ENCODE peak calls at places on chromosomes 3 and 15, in five cellular contexts. One of them, this sample, is unnamed.

GRCh38 chr15:69031013-69032001 is 16.8 kb downstream of the NOX5 start:
- DNase-seq in iPS DF 6.9: peak; percentile 55
- DNase-seq in choroid plexus epithelial cell: peak; percentile 62
- DNase-seq in thoracic aorta: no peak
- DNase-seq in MM.1S: no peak
- DNase-seq in this sample: no peak

GRCh38 chr3:123025642-123026521 is 1.7 kb downstream of the SEMA5B start:
- DNase-seq in thoracic aorta: no peak
- DNase-seq in MM.1S: no peak
- DNase-seq in iPS DF 6.9: no peak
- DNase-seq in choroid plexus epithelial cell: no peak
- DNase-seq in this sample: no peak

GRCh38 chr3:155602307-155602706 is 142.6 kb downstream of the PLCH1 start:
- DNase-seq in choroid plexus epithelial cell: no peak
- DNase-seq in iPS DF 6.9: no peak
- DNase-seq in thoracic aorta: no peak
- DNase-seq in MM.1S: no peak
- DNase-seq in this sample: no peak

GRCh38 chr15:50744601-50745000 is 20.9 kb downstream of the SPPL2A start:
- DNase-seq in thoracic aorta: no peak
- DNase-seq in iPS DF 6.9: no peak
- DNase-seq in choroid plexus epithelial cell: peak; percentile 54
- DNase-seq in MM.1S: no peak
- DNase-seq in this sample: no peak

GRCh38 chr15:99708563-99708962 is 24.7 kb downstream of the LYSMD4 start:
- DNase-seq in choroid plexus epithelial cell: peak; percentile 92
- DNase-seq in thoracic aorta: peak; percentile 69
- DNase-seq in iPS DF 6.9: no peak
- DNase-seq in MM.1S: no peak
- DNase-seq in this sample: no peak

GRCh38 chr15:52673734-52674133 is 5.5 kb downstream of the ATOSA start:
- DNase-seq in choroid plexus epithelial cell: no peak
- DNase-seq in thoracic aorta: no peak
- DNase-seq in iPS DF 6.9: no peak
- DNase-seq in MM.1S: peak; percentile 39
- DNase-seq in this sample: no peak

GRCh38 chr3:89212614-89213013 is 105.2 kb downstream of the EPHA3 start:
- DNase-seq in thoracic aorta: no peak
- DNase-seq in choroid plexus epithelial cell: peak; percentile 8
- DNase-seq in MM.1S: no peak
- DNase-seq in iPS DF 6.9: no peak
- DNase-seq in this sample: no peak

GRCh38 chr3:194671511-194671899 is 486 bp downstream of the LSG1 start:
- DNase-seq in thoracic aorta: no peak
- DNase-seq in iPS DF 6.9: no peak
- DNase-seq in MM.1S: peak; percentile 72
- DNase-seq in choroid plexus epithelial cell: peak; percentile 73
- DNase-seq in this sample: peak; percentile 40

GRCh38 chr15:71743861-71744382 is 66.4 kb upstream of the NR2E3 start:
- DNase-seq in MM.1S: peak; percentile 48
- DNase-seq in thoracic aorta: no peak
- DNase-seq in iPS DF 6.9: no peak
- DNase-seq in choroid plexus epithelial cell: peak; percentile 82
- DNase-seq in this sample: peak; percentile 45

GRCh38 chr15:74335396-74335795 is 32.0 kb downstream of the CYP11A1 start:
- DNase-seq in thoracic aorta: no peak
- DNase-seq in iPS DF 6.9: no peak
- DNase-seq in MM.1S: no peak
- DNase-seq in choroid plexus epithelial cell: no peak
- DNase-seq in this sample: no peak

GRCh38 chr3:126540342-126540849 is 16.4 kb downstream of the CHST13 start:
- DNase-seq in iPS DF 6.9: no peak
- DNase-seq in MM.1S: no peak
- DNase-seq in thoracic aorta: peak; percentile 29
- DNase-seq in choroid plexus epithelial cell: peak; percentile 81
- DNase-seq in this sample: peak; percentile 14

GRCh38 chr15:60448668-60449360 is 30.1 kb downstream of the ICE2 start:
- DNase-seq in choroid plexus epithelial cell: no peak
- DNase-seq in thoracic aorta: no peak
- DNase-seq in MM.1S: no peak
- DNase-seq in iPS DF 6.9: no peak
- DNase-seq in this sample: no peak

GRCh38 chr3:149832086-149832485 is 19.1 kb downstream of the RNF13 start:
- DNase-seq in iPS DF 6.9: no peak
- DNase-seq in choroid plexus epithelial cell: peak; percentile 36
- DNase-seq in MM.1S: no peak
- DNase-seq in thoracic aorta: no peak
- DNase-seq in this sample: no peak

DNA sequence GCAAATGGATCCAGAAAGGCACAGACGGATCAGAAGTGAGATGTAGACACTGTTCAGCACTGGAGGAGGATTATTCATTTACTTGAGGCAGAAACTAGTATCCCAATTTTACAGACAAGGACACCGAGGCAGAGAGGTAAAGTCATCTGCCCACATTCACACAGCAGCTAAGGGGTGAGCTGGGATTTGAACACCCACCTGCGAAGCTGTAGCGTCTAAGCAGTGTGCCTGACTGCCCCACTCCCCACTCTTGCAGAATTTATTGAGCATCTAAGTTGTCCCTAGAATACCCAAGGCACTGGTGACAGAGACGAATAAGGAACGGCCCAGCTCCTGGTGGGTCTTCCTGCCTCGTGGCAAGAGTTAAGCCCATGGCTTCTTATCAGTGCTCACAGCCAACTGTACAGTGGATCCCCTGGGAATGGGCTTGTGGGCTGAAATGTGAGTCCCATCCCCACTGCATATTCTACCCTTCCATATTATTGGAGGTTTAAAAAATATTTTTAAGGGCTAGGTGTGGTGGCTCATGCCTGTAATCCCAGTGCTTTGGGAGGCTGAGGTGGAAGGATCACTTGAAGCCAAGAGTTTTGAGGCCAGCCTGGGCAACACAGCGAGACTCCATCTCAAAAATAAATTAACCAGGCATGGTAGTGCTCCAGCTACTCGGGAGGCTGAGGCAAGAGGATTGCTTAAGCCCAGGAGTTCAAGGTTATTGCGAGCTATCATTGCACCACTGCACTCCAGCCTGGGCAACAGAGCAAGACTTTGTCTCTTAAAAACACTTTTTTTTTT is 77.6 kb downstream of the IQSEC1 start:
- DNase-seq in thoracic aorta: no peak
- DNase-seq in choroid plexus epithelial cell: no peak
- DNase-seq in iPS DF 6.9: no peak
- DNase-seq in MM.1S: no peak
- DNase-seq in this sample: no peak
- H3K4me3 ChIP-seq in thoracic aorta: peak overlapping the region; percentile 93
- H3K4me3 ChIP-seq in choroid plexus epithelial cell: no peak overlapping the region
- H3K4me3 ChIP-seq in iPS DF 6.9: no peak overlapping the region
- H3K4me3 ChIP-seq in MM.1S: peak overlapping the region; percentile 31
- H3K4me3 ChIP-seq in this sample: peak overlapping the region; percentile 81

GRCh38 chr15:91264651-91265351 is 164.7 kb downstream of the SV2B start:
- DNase-seq in thoracic aorta: no peak
- DNase-seq in MM.1S: no peak
- DNase-seq in iPS DF 6.9: no peak
- DNase-seq in choroid plexus epithelial cell: no peak
- DNase-seq in this sample: no peak

GRCh38 chr15:91268510-91268909 is 168.5 kb downstream of the SV2B start:
- DNase-seq in choroid plexus epithelial cell: no peak
- DNase-seq in MM.1S: peak; percentile 27
- DNase-seq in thoracic aorta: no peak
- DNase-seq in iPS DF 6.9: no peak
- DNase-seq in this sample: no peak

GRCh38 chr15:91265431-91265940 is 165.4 kb downstream of the SV2B start:
- DNase-seq in iPS DF 6.9: no peak
- DNase-seq in MM.1S: no peak
- DNase-seq in choroid plexus epithelial cell: no peak
- DNase-seq in thoracic aorta: no peak
- DNase-seq in this sample: no peak

GRCh38 chr15:91261345-91261744 is 161.3 kb downstream of the SV2B start:
- DNase-seq in MM.1S: no peak
- DNase-seq in thoracic aorta: no peak
- DNase-seq in iPS DF 6.9: no peak
- DNase-seq in choroid plexus epithelial cell: no peak
- DNase-seq in this sample: no peak

GRCh38 chr15:91263632-91264477 is 163.8 kb downstream of the SV2B start:
- DNase-seq in MM.1S: no peak
- DNase-seq in thoracic aorta: no peak
- DNase-seq in iPS DF 6.9: no peak
- DNase-seq in choroid plexus epithelial cell: no peak
- DNase-seq in this sample: no peak
- H3K4me3 ChIP-seq in MM.1S: no peak overlapping the region
- H3K4me3 ChIP-seq in thoracic aorta: peak overlapping the region; percentile 58
- H3K4me3 ChIP-seq in iPS DF 6.9: no peak overlapping the region
- H3K4me3 ChIP-seq in choroid plexus epithelial cell: no peak overlapping the region
- H3K4me3 ChIP-seq in this sample: no peak overlapping the region

DNA sequence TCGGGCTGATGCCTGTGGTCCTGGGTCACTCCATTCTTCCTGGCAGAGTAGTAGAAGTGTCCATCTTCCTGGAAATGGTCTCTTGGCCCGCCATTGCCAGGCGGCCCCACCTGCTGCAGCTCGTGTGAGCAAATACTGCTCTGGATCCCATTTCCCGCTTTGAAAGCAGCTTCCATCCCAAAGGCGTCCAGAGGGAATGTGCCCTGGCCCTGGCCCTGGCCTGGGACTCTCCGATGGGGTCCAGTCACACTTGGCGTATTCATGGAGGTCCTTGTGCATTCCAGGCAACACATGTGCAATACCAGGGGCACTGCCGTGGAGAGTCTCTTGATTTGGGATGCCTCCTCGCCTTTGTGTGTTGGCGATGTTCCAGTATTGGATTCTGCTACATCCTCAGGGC is 111.1 kb downstream of the SNRPN start:
- DNase-seq in MM.1S: no peak
- DNase-seq in choroid plexus epithelial cell: no peak
- DNase-seq in thoracic aorta: no peak
- DNase-seq in iPS DF 6.9: no peak
- DNase-seq in this sample: no peak
- H3K4me3 ChIP-seq in MM.1S: no peak overlapping the region
- H3K4me3 ChIP-seq in choroid plexus epithelial cell: no peak overlapping the region
- H3K4me3 ChIP-seq in thoracic aorta: peak overlapping the region; percentile 19
- H3K4me3 ChIP-seq in iPS DF 6.9: no peak overlapping the region
- H3K4me3 ChIP-seq in this sample: no peak overlapping the region

DNA sequence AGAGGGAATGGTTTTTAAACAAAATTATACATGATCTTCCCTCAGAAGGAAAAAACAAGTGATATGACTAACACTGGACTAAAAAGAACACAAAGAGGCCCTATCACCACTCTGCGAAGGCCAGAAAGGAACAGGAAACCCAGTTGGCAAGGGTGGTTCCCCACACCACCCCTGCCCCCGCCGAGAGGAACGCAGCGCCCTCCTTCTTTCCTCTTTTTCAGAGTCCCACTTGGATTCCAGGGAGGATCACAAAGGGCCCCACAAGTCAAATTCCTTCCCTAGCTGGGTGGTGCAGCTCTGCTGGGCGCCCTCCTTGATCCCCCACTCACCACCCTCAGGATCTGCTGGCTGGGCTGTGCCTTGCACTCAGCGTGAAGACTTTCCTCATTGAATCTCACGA is 29.8 kb downstream of the PLA1A start:
- DNase-seq in choroid plexus epithelial cell: no peak
- DNase-seq in thoracic aorta: no peak
- DNase-seq in MM.1S: no peak
- DNase-seq in iPS DF 6.9: no peak
- DNase-seq in this sample: no peak
- H3K4me3 ChIP-seq in choroid plexus epithelial cell: no peak overlapping the region
- H3K4me3 ChIP-seq in thoracic aorta: no peak overlapping the region
- H3K4me3 ChIP-seq in MM.1S: no peak overlapping the region
- H3K4me3 ChIP-seq in iPS DF 6.9: no peak overlapping the region
- H3K4me3 ChIP-seq in this sample: no peak overlapping the region

GRCh38 chr15:48596841-48597240 is 48.7 kb downstream of the FBN1 start:
- DNase-seq in iPS DF 6.9: no peak
- DNase-seq in MM.1S: no peak
- DNase-seq in choroid plexus epithelial cell: no peak
- DNase-seq in thoracic aorta: no peak
- DNase-seq in this sample: no peak

GRCh38 chr15:48592221-48592731 is 53.2 kb downstream of the FBN1 start:
- DNase-seq in choroid plexus epithelial cell: peak; percentile 99
- DNase-seq in thoracic aorta: no peak
- DNase-seq in MM.1S: no peak
- DNase-seq in iPS DF 6.9: no peak
- DNase-seq in this sample: peak; percentile 63

GRCh38 chr15:48595988-48596387 is 49.5 kb downstream of the FBN1 start:
- DNase-seq in iPS DF 6.9: no peak
- DNase-seq in choroid plexus epithelial cell: no peak
- DNase-seq in thoracic aorta: no peak
- DNase-seq in MM.1S: no peak
- DNase-seq in this sample: no peak

GRCh38 chr15:48592929-48593328 is 52.6 kb downstream of the FBN1 start:
- DNase-seq in thoracic aorta: no peak
- DNase-seq in choroid plexus epithelial cell: no peak
- DNase-seq in iPS DF 6.9: no peak
- DNase-seq in MM.1S: no peak
- DNase-seq in this sample: no peak

DNA sequence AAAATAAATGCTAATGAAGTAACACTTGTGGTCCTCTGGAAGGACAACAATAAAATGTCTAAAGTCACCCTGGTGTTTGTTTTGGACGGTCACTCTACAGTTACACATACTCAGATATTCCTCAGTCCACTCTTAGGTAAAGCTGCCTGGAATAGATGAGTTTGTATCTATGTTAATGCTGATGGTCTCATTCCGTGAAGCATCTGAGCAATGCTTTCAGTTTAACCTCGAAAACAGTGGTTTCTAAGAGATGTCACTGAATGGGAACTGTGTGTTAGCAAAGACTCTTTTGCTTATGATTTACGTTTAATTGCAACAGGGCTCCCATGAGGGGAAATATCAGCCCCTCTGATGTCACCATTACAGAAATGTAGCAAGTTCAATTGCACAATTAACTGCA is 49.1 kb downstream of the FBN1 start:
- DNase-seq in thoracic aorta: no peak
- DNase-seq in iPS DF 6.9: no peak
- DNase-seq in choroid plexus epithelial cell: no peak
- DNase-seq in MM.1S: no peak
- DNase-seq in this sample: no peak
- H3K4me3 ChIP-seq in thoracic aorta: no peak overlapping the region
- H3K4me3 ChIP-seq in iPS DF 6.9: no peak overlapping the region
- H3K4me3 ChIP-seq in choroid plexus epithelial cell: no peak overlapping the region
- H3K4me3 ChIP-seq in MM.1S: no peak overlapping the region
- H3K4me3 ChIP-seq in this sample: no peak overlapping the region

GRCh38 chr3:50620420-50620819 is 3.5 kb downstream of the MAPKAPK3 start:
- DNase-seq in thoracic aorta: no peak
- DNase-seq in choroid plexus epithelial cell: no peak
- DNase-seq in iPS DF 6.9: no peak
- DNase-seq in MM.1S: no peak
- DNase-seq in this sample: no peak
- H3K4me3 ChIP-seq in thoracic aorta: no peak overlapping the region
- H3K4me3 ChIP-seq in choroid plexus epithelial cell: no peak overlapping the region
- H3K4me3 ChIP-seq in iPS DF 6.9: no peak overlapping the region
- H3K4me3 ChIP-seq in MM.1S: no peak overlapping the region
- H3K4me3 ChIP-seq in this sample: peak overlapping the region; percentile 25

GRCh38 chr3:97559398-97559797 is 205.2 kb upstream of the ARL6 start:
- DNase-seq in iPS DF 6.9: no peak
- DNase-seq in thoracic aorta: no peak
- DNase-seq in MM.1S: no peak
- DNase-seq in choroid plexus epithelial cell: no peak
- DNase-seq in this sample: no peak
- H3K4me3 ChIP-seq in iPS DF 6.9: no peak overlapping the region
- H3K4me3 ChIP-seq in thoracic aorta: no peak overlapping the region
- H3K4me3 ChIP-seq in MM.1S: no peak overlapping the region
- H3K4me3 ChIP-seq in choroid plexus epithelial cell: no peak overlapping the region
- H3K4me3 ChIP-seq in this sample: no peak overlapping the region

This sample was measured in Jurkat, Clone E6-1.